ENCODE peak calls at places on chromosomes 11 and 22, in four cellular contexts. R, T, Z and E are unnamed samples.
A peak's percentile ranks its signal among the peaks of the same experiment; 100 is the strongest.

GRCh38 chr11:100151944-100152343 is 535.1 kb upstream of the ARHGAP42 start:
- DNase-seq in R (no peak), T (no peak), Z (no peak), E (no peak)

GRCh38 chr22:50250555-50251471 is at the start of gene HDAC10:
- DNase-seq in R (peak; percentile 56), T (no peak), Z (peak; percentile 79), E (peak; percentile 74)

GRCh38 chr22:19629331-19629719 is 85.0 kb upstream of the SEPTIN5 start:
- DNase-seq in R (no peak), T (no peak), Z (no peak), E (no peak)

GRCh38 chr11:7523416-7524210 is 9.8 kb downstream of the PPFIBP2 start:
- DNase-seq in R (no peak), T (no peak), Z (no peak), E (no peak)

GRCh38 chr22:16789860-16790493 is 35.2 kb downstream of the XKR3 start:
- DNase-seq in R (no peak), T (no peak), Z (no peak), E (no peak)

GRCh38 chr22:17896552-17896951 is 122.3 kb upstream of the BID start:
- DNase-seq in R (no peak), T (peak; percentile 44), Z (peak; percentile 39), E (peak; percentile 27)

GRCh38 chr11:33734441-33735165 is 1.6 kb downstream of the CD59 start:
- DNase-seq in R (no peak), T (no peak), Z (no peak), E (no peak)

GRCh38 chr22:45101828-45102227 is 61.9 kb upstream of the NUP50 start:
- DNase-seq in R (peak; percentile 67), T (peak; percentile 34), Z (peak; percentile 44), E (peak; percentile 72)

GRCh38 chr11:32115406-32115805 is 24.5 kb downstream of the RCN1 start:
- DNase-seq in R (no peak), T (no peak), Z (no peak), E (no peak)

GRCh38 chr11:11149671-11150459 is 203.2 kb downstream of the CSNK2A3 start:
- DNase-seq in R (no peak), T (no peak), Z (no peak), E (no peak)

GRCh38 chr11:46336781-46337180 is 10.5 kb upstream of the DGKZ start:
- DNase-seq in R (no peak), T (no peak), Z (peak; percentile 69), E (no peak)

GRCh38 chr11:107928767-107929507 is 689 bp downstream of the RAB39A start:
- DNase-seq in R (no peak), T (no peak), Z (no peak), E (no peak)

GRCh38 chr11:116826751-116827431 is 2.8 kb upstream of the APOC3 start:
- DNase-seq in R (peak; percentile 85), T (no peak), Z (peak; percentile 42), E (no peak)

GRCh38 chr11:8031248-8032115 is 44.3 kb downstream of the EIF3F start:
- DNase-seq in R (no peak), T (no peak), Z (no peak), E (no peak)

GRCh38 chr11:119728226-119728626 is 774 bp downstream of the NECTIN1 start:
- DNase-seq in R (no peak), T (peak; percentile 37), Z (no peak), E (no peak)

GRCh38 chr11:123217897-123218296 is 22.8 kb upstream of the CLMP start:
- DNase-seq in R (no peak), T (no peak), Z (no peak), E (no peak)

GRCh38 chr11:117606211-117606610 is 190.8 kb downstream of the DSCAML1 start:
- DNase-seq in R (no peak), T (no peak), Z (no peak), E (no peak)

GRCh38 chr11:63574856-63575602 is 11.8 kb upstream of the PLAAT2 start:
- DNase-seq in R (peak; percentile 76), T (no peak), Z (no peak), E (peak; percentile 27)

GRCh38 chr11:8826145-8826786 is 84.7 kb upstream of the AKIP1 start:
- DNase-seq in R (peak; percentile 25), T (no peak), Z (peak; percentile 44), E (peak; percentile 95)

GRCh38 chr11:45850446-45850845 is 3.2 kb downstream of the CRY2 start:
- DNase-seq in R (no peak), T (no peak), Z (no peak), E (peak; percentile 67)

GRCh38 chr22:49035818-49036457 is 791.7 kb downstream of the BRD1 start:
- DNase-seq in R (no peak), T (no peak), Z (no peak), E (no peak)

GRCh38 chr11:65078151-65078550 is 5.7 kb downstream of the CDCA5 start:
- DNase-seq in R (peak; percentile 49), T (peak; percentile 77), Z (peak; percentile 66), E (peak; percentile 17)

GRCh38 chr11:68965901-68966868 is 14.6 kb downstream of the MRGPRD start:
- DNase-seq in R (no peak), T (no peak), Z (no peak), E (no peak)

GRCh38 chr11:62842171-62842717 is 2.9 kb upstream of the WDR74 start:
- DNase-seq in R (no peak), T (no peak), Z (no peak), E (no peak)

GRCh38 chr22:20551805-20552449 is 44.5 kb downstream of the MED15 start:
- DNase-seq in R (peak; percentile 53), T (no peak), Z (no peak), E (no peak)

GRCh38 chr11:36258730-36259360 is 30.4 kb downstream of the COMMD9 start:
- DNase-seq in R (peak; percentile 29), T (peak; percentile 60), Z (peak; percentile 27), E (peak; percentile 77)

GRCh38 chr22:29108137-29108536 is 35.3 kb downstream of the KREMEN1 start:
- DNase-seq in R (no peak), T (peak; percentile 25), Z (no peak), E (peak; percentile 58)

GRCh38 chr11:87366766-87367405 is 329.2 kb downstream of the TMEM135 start:
- DNase-seq in R (no peak), T (no peak), Z (no peak), E (no peak)

DNA sequence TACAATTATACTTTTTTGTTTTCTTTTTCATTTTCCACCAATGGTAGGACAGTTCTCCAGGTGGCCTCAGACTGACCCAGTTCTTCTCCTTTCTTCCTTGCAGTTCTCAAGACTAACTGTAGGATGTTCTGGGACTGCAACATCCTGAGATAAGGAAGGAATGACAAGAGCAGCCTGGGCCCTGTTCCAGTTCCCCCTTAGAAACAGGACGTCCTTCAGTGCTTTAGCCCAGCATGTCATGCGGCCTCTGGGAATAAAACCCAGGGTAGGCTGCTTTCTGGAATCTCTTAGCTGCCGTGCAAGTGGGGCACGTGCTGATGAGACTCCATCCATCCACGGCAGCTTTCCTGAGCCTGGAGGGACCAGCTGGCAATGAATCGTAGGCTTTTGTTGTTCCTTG is 24.0 kb upstream of the CADM1 start:
- DNase-seq in R (no peak), T (no peak), Z (no peak), E (no peak)
- TF ChIP-seq MAFK in R (no peak), T (no peak), Z (no peak), E (no peak)

GRCh38 chr22:43493297-43493696 is 81.5 kb downstream of the MPPED1 start:
- DNase-seq in R (no peak), T (no peak), Z (no peak), E (no peak)
- TF ChIP-seq SMC3 in R (no peak), T (no peak), Z (no peak), E (no peak)

GRCh38 chr22:46569055-46569847 is 31.8 kb upstream of the CELSR1 start:
- DNase-seq in R (no peak), T (no peak), Z (no peak), E (no peak)
- TF ChIP-seq MAFK in R (no peak), T (no peak), Z (no peak), E (no peak)

GRCh38 chr22:27867114-27867957 is 51.7 kb downstream of the PITPNB start:
- DNase-seq in R (no peak), T (no peak), Z (no peak), E (no peak)
- TF ChIP-seq SMC3 in R (no peak), T (no peak), Z (no peak), E (no peak)

DNA sequence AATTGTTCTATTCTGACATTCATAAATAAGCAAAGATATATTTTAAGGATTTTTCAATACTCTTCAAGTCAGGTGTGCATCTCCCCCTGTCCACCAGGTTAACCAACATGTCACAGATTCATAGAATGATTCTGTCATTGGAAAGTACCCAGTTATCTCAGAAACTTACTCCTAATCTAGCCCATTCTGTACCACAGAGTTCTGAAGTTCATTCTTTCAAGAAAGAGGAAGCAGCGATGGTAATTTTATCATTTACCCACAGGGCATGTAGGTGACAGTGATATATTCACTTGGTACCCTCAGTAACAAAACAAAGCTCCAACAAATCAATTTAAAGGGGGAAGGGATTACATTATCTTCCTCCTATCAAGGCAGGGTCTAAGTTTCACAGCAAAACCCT is 18.9 kb upstream of the MPPED2 start:
- DNase-seq in R (no peak), T (no peak), Z (no peak), E (no peak)
- TF ChIP-seq MAFK in R (no peak), T (no peak), Z (no peak), E (no peak)

DNA sequence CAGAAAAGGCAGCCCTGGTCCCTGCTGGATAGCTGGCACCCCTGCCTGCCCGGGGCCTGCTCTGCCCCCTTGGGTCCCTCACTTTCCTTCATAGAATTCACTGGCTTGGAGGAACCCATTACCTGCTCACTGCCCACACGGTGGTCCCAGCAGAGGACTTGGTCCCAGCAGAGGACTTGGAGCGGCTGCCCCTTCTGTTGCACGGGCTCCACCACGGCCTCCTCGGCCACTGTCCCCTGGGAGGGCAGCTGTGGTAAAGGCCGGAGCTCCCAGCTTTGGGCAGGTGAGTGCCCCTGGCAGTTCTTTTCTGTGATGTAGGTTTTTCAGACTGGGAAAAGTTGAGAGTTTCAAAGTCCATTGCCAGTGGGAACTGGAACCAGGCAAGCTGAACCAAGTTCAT is 25.9 kb downstream of the BRSK2 start:
- DNase-seq in R (no peak), T (no peak), Z (no peak), E (no peak)
- TF ChIP-seq SMC3 in R (no peak), T (no peak), Z (no peak), E (no peak)

GRCh38 chr11:5476184-5476819 is 12.2 kb upstream of the OR52D1 start:
- DNase-seq in R (peak; percentile 36), T (peak; percentile 52), Z (peak; percentile 71), E (peak; percentile 57)
- TF ChIP-seq MAFK in R (no peak), T (no peak), Z (no peak), E (no peak)